ENCODE peak calls at places on chromosomes 16 and 17, in four cellular contexts. One of them, this sample, is unnamed.

GRCh38 chr17:39867084-39867890 is 715 bp upstream of the ZPBP2 start:
- DNase-seq in stimulated activated CD8-positive, alpha-beta memory T cell treated with anti-CD3 and anti-CD28 coated beads, Interleukin-7, amount 100 ng/mL, for 1 hour: no peak
- DNase-seq in WTC11: no peak
- DNase-seq in pulmonary artery endothelial cell: no peak
- DNase-seq in this sample: peak; percentile 31

GRCh38 chr16:48246066-48246465 is 1.3 kb downstream of the ABCC11 start:
- DNase-seq in stimulated activated CD8-positive, alpha-beta memory T cell treated with anti-CD3 and anti-CD28 coated beads, Interleukin-7, amount 100 ng/mL, for 1 hour: no peak
- DNase-seq in pulmonary artery endothelial cell: no peak
- DNase-seq in WTC11: no peak
- DNase-seq in this sample: no peak

GRCh38 chr16:5062790-5063765 is 2.7 kb downstream of the C16orf89 start:
- DNase-seq in stimulated activated CD8-positive, alpha-beta memory T cell treated with anti-CD3 and anti-CD28 coated beads, Interleukin-7, amount 100 ng/mL, for 1 hour: no peak
- DNase-seq in pulmonary artery endothelial cell: no peak
- DNase-seq in WTC11: no peak
- DNase-seq in this sample: no peak

GRCh38 chr17:16013943-16014407 is 14.4 kb downstream of the TTC19 start:
- DNase-seq in stimulated activated CD8-positive, alpha-beta memory T cell treated with anti-CD3 and anti-CD28 coated beads, Interleukin-7, amount 100 ng/mL, for 1 hour: no peak
- DNase-seq in WTC11: no peak
- DNase-seq in pulmonary artery endothelial cell: peak; percentile 81
- DNase-seq in this sample: no peak

GRCh38 chr16:68997564-68997963 is 107.9 kb upstream of the HAS3 start:
- DNase-seq in WTC11: no peak
- DNase-seq in pulmonary artery endothelial cell: no peak
- DNase-seq in stimulated activated CD8-positive, alpha-beta memory T cell treated with anti-CD3 and anti-CD28 coated beads, Interleukin-7, amount 100 ng/mL, for 1 hour: no peak
- DNase-seq in this sample: no peak

GRCh38 chr17:74008196-74008595 is 195.3 kb upstream of the RPL38 start:
- DNase-seq in pulmonary artery endothelial cell: no peak
- DNase-seq in stimulated activated CD8-positive, alpha-beta memory T cell treated with anti-CD3 and anti-CD28 coated beads, Interleukin-7, amount 100 ng/mL, for 1 hour: no peak
- DNase-seq in WTC11: peak; percentile 46
- DNase-seq in this sample: no peak

GRCh38 chr16:20911361-20911760 is 10.8 kb downstream of the LYRM1 start:
- DNase-seq in pulmonary artery endothelial cell: no peak
- DNase-seq in WTC11: no peak
- DNase-seq in stimulated activated CD8-positive, alpha-beta memory T cell treated with anti-CD3 and anti-CD28 coated beads, Interleukin-7, amount 100 ng/mL, for 1 hour: no peak
- DNase-seq in this sample: no peak

GRCh38 chr16:30472328-30472942 is at the start of gene ITGAL:
- DNase-seq in pulmonary artery endothelial cell: no peak
- DNase-seq in WTC11: no peak
- DNase-seq in stimulated activated CD8-positive, alpha-beta memory T cell treated with anti-CD3 and anti-CD28 coated beads, Interleukin-7, amount 100 ng/mL, for 1 hour: peak; percentile 56
- DNase-seq in this sample: peak; percentile 89

GRCh38 chr16:50841081-50841886 is 99.4 kb downstream of the CYLD start:
- DNase-seq in pulmonary artery endothelial cell: no peak
- DNase-seq in WTC11: peak; percentile 66
- DNase-seq in stimulated activated CD8-positive, alpha-beta memory T cell treated with anti-CD3 and anti-CD28 coated beads, Interleukin-7, amount 100 ng/mL, for 1 hour: no peak
- DNase-seq in this sample: peak; percentile 16

GRCh38 chr16:1180772-1181714 is 28.1 kb downstream of the CACNA1H start:
- DNase-seq in WTC11: no peak
- DNase-seq in stimulated activated CD8-positive, alpha-beta memory T cell treated with anti-CD3 and anti-CD28 coated beads, Interleukin-7, amount 100 ng/mL, for 1 hour: no peak
- DNase-seq in pulmonary artery endothelial cell: no peak
- DNase-seq in this sample: no peak

GRCh38 chr17:36592316-36592710 is 634 bp downstream of the DHRS11 start:
- DNase-seq in pulmonary artery endothelial cell: no peak
- DNase-seq in WTC11: peak; percentile 49
- DNase-seq in stimulated activated CD8-positive, alpha-beta memory T cell treated with anti-CD3 and anti-CD28 coated beads, Interleukin-7, amount 100 ng/mL, for 1 hour: no peak
- DNase-seq in this sample: no peak

GRCh38 chr16:14303182-14303618 is 232.1 kb downstream of the MRTFB start:
- DNase-seq in WTC11: no peak
- DNase-seq in pulmonary artery endothelial cell: no peak
- DNase-seq in stimulated activated CD8-positive, alpha-beta memory T cell treated with anti-CD3 and anti-CD28 coated beads, Interleukin-7, amount 100 ng/mL, for 1 hour: no peak
- DNase-seq in this sample: no peak

GRCh38 chr16:85537795-85538401 is 75.2 kb upstream of the GSE1 start:
- DNase-seq in stimulated activated CD8-positive, alpha-beta memory T cell treated with anti-CD3 and anti-CD28 coated beads, Interleukin-7, amount 100 ng/mL, for 1 hour: no peak
- DNase-seq in WTC11: no peak
- DNase-seq in pulmonary artery endothelial cell: no peak
- DNase-seq in this sample: no peak

GRCh38 chr16:68033101-68033500 is 10.0 kb downstream of the DUS2 start:
- DNase-seq in WTC11: no peak
- DNase-seq in pulmonary artery endothelial cell: no peak
- DNase-seq in stimulated activated CD8-positive, alpha-beta memory T cell treated with anti-CD3 and anti-CD28 coated beads, Interleukin-7, amount 100 ng/mL, for 1 hour: no peak
- DNase-seq in this sample: no peak

GRCh38 chr16:2244301-2244700 is 7.1 kb downstream of the ECI1 start:
- DNase-seq in WTC11: peak; percentile 56
- DNase-seq in pulmonary artery endothelial cell: no peak
- DNase-seq in stimulated activated CD8-positive, alpha-beta memory T cell treated with anti-CD3 and anti-CD28 coated beads, Interleukin-7, amount 100 ng/mL, for 1 hour: no peak
- DNase-seq in this sample: no peak

GRCh38 chr17:32771396-32771795 is 105.5 kb downstream of the MYO1D start:
- DNase-seq in stimulated activated CD8-positive, alpha-beta memory T cell treated with anti-CD3 and anti-CD28 coated beads, Interleukin-7, amount 100 ng/mL, for 1 hour: no peak
- DNase-seq in pulmonary artery endothelial cell: peak; percentile 60
- DNase-seq in WTC11: no peak
- DNase-seq in this sample: no peak

GRCh38 chr17:67970783-67971182 is 25.5 kb downstream of the C17orf58 start:
- DNase-seq in stimulated activated CD8-positive, alpha-beta memory T cell treated with anti-CD3 and anti-CD28 coated beads, Interleukin-7, amount 100 ng/mL, for 1 hour: no peak
- DNase-seq in WTC11: no peak
- DNase-seq in pulmonary artery endothelial cell: no peak
- DNase-seq in this sample: no peak

GRCh38 chr17:62963296-62963695 is 2.7 kb upstream of the TANC2 start:
- DNase-seq in pulmonary artery endothelial cell: no peak
- DNase-seq in stimulated activated CD8-positive, alpha-beta memory T cell treated with anti-CD3 and anti-CD28 coated beads, Interleukin-7, amount 100 ng/mL, for 1 hour: no peak
- DNase-seq in WTC11: no peak
- DNase-seq in this sample: no peak

GRCh38 chr17:10666921-10667320 is 9.8 kb upstream of the MYH3 start:
- DNase-seq in stimulated activated CD8-positive, alpha-beta memory T cell treated with anti-CD3 and anti-CD28 coated beads, Interleukin-7, amount 100 ng/mL, for 1 hour: no peak
- DNase-seq in pulmonary artery endothelial cell: no peak
- DNase-seq in WTC11: no peak
- DNase-seq in this sample: no peak

GRCh38 chr17:40072481-40073346 is 9.9 kb downstream of the THRA start:
- DNase-seq in WTC11: no peak
- DNase-seq in pulmonary artery endothelial cell: no peak
- DNase-seq in stimulated activated CD8-positive, alpha-beta memory T cell treated with anti-CD3 and anti-CD28 coated beads, Interleukin-7, amount 100 ng/mL, for 1 hour: no peak
- DNase-seq in this sample: no peak

GRCh38 chr17:79935197-79935844 is 96.1 kb upstream of the CBX4 start:
- DNase-seq in stimulated activated CD8-positive, alpha-beta memory T cell treated with anti-CD3 and anti-CD28 coated beads, Interleukin-7, amount 100 ng/mL, for 1 hour: no peak
- DNase-seq in WTC11: peak; percentile 39
- DNase-seq in pulmonary artery endothelial cell: no peak
- DNase-seq in this sample: no peak

GRCh38 chr16:54239441-54239840 is 47.1 kb downstream of the IRX3 start:
- DNase-seq in WTC11: no peak
- DNase-seq in pulmonary artery endothelial cell: no peak
- DNase-seq in stimulated activated CD8-positive, alpha-beta memory T cell treated with anti-CD3 and anti-CD28 coated beads, Interleukin-7, amount 100 ng/mL, for 1 hour: no peak
- DNase-seq in this sample: no peak

GRCh38 chr17:48215583-48216139 is 108.1 kb downstream of the SNX11 start:
- DNase-seq in stimulated activated CD8-positive, alpha-beta memory T cell treated with anti-CD3 and anti-CD28 coated beads, Interleukin-7, amount 100 ng/mL, for 1 hour: no peak
- DNase-seq in WTC11: peak; percentile 49
- DNase-seq in pulmonary artery endothelial cell: peak; percentile 22
- DNase-seq in this sample: no peak

GRCh38 chr16:85639529-85640253 is 26.6 kb downstream of the GSE1 start:
- DNase-seq in WTC11: no peak
- DNase-seq in pulmonary artery endothelial cell: no peak
- DNase-seq in stimulated activated CD8-positive, alpha-beta memory T cell treated with anti-CD3 and anti-CD28 coated beads, Interleukin-7, amount 100 ng/mL, for 1 hour: no peak
- DNase-seq in this sample: no peak

GRCh38 chr17:77909816-77910215 is 48.7 kb upstream of the TNRC6C start:
- DNase-seq in stimulated activated CD8-positive, alpha-beta memory T cell treated with anti-CD3 and anti-CD28 coated beads, Interleukin-7, amount 100 ng/mL, for 1 hour: no peak
- DNase-seq in pulmonary artery endothelial cell: no peak
- DNase-seq in WTC11: no peak
- DNase-seq in this sample: no peak

GRCh38 chr17:28726396-28726911 is 421 bp upstream of the TLCD1 start:
- DNase-seq in pulmonary artery endothelial cell: no peak
- DNase-seq in WTC11: peak; percentile 74
- DNase-seq in stimulated activated CD8-positive, alpha-beta memory T cell treated with anti-CD3 and anti-CD28 coated beads, Interleukin-7, amount 100 ng/mL, for 1 hour: no peak
- DNase-seq in this sample: peak; percentile 60

GRCh38 chr17:80358861-80359260 is 56.1 kb upstream of the ENDOV start:
- DNase-seq in WTC11: no peak
- DNase-seq in stimulated activated CD8-positive, alpha-beta memory T cell treated with anti-CD3 and anti-CD28 coated beads, Interleukin-7, amount 100 ng/mL, for 1 hour: no peak
- DNase-seq in pulmonary artery endothelial cell: no peak
- DNase-seq in this sample: no peak

GRCh38 chr17:79947351-79948031 is 88.2 kb downstream of the TBC1D16 start:
- DNase-seq in WTC11: no peak
- DNase-seq in stimulated activated CD8-positive, alpha-beta memory T cell treated with anti-CD3 and anti-CD28 coated beads, Interleukin-7, amount 100 ng/mL, for 1 hour: no peak
- DNase-seq in pulmonary artery endothelial cell: no peak
- DNase-seq in this sample: no peak

GRCh38 chr17:82332669-82333278 is 792 bp downstream of the SECTM1 start:
- DNase-seq in pulmonary artery endothelial cell: no peak
- DNase-seq in stimulated activated CD8-positive, alpha-beta memory T cell treated with anti-CD3 and anti-CD28 coated beads, Interleukin-7, amount 100 ng/mL, for 1 hour: no peak
- DNase-seq in WTC11: no peak
- DNase-seq in this sample: no peak

GRCh38 chr17:75738218-75738802 is 17.1 kb downstream of the ITGB4 start:
- DNase-seq in WTC11: no peak
- DNase-seq in pulmonary artery endothelial cell: no peak
- DNase-seq in stimulated activated CD8-positive, alpha-beta memory T cell treated with anti-CD3 and anti-CD28 coated beads, Interleukin-7, amount 100 ng/mL, for 1 hour: no peak
- DNase-seq in this sample: no peak

GRCh38 chr16:51465026-51465425 is 314.0 kb upstream of the SALL1 start:
- DNase-seq in stimulated activated CD8-positive, alpha-beta memory T cell treated with anti-CD3 and anti-CD28 coated beads, Interleukin-7, amount 100 ng/mL, for 1 hour: no peak
- DNase-seq in pulmonary artery endothelial cell: no peak
- DNase-seq in WTC11: no peak
- DNase-seq in this sample: no peak

GRCh38 chr17:44738214-44738906 is 20.4 kb upstream of the ADAM11 start:
- DNase-seq in WTC11: no peak
- DNase-seq in pulmonary artery endothelial cell: no peak
- DNase-seq in stimulated activated CD8-positive, alpha-beta memory T cell treated with anti-CD3 and anti-CD28 coated beads, Interleukin-7, amount 100 ng/mL, for 1 hour: no peak
- DNase-seq in this sample: no peak

GRCh38 chr17:16447676-16448075 is 32.3 kb downstream of the TRPV2 start:
- DNase-seq in pulmonary artery endothelial cell: no peak
- DNase-seq in stimulated activated CD8-positive, alpha-beta memory T cell treated with anti-CD3 and anti-CD28 coated beads, Interleukin-7, amount 100 ng/mL, for 1 hour: no peak
- DNase-seq in WTC11: no peak
- DNase-seq in this sample: no peak

GRCh38 chr16:68643847-68644246 is 1.3 kb upstream of the CDH3 start:
- DNase-seq in stimulated activated CD8-positive, alpha-beta memory T cell treated with anti-CD3 and anti-CD28 coated beads, Interleukin-7, amount 100 ng/mL, for 1 hour: no peak
- DNase-seq in pulmonary artery endothelial cell: no peak
- DNase-seq in WTC11: no peak
- DNase-seq in this sample: no peak

GRCh38 chr16:13377143-13377542 is 475.7 kb downstream of the SHISA9 start:
- DNase-seq in WTC11: no peak
- DNase-seq in pulmonary artery endothelial cell: no peak
- DNase-seq in stimulated activated CD8-positive, alpha-beta memory T cell treated with anti-CD3 and anti-CD28 coated beads, Interleukin-7, amount 100 ng/mL, for 1 hour: no peak
- DNase-seq in this sample: no peak

GRCh38 chr17:3043737-3044365 is 19.6 kb downstream of the OR1D5 start:
- DNase-seq in WTC11: peak; percentile 61
- DNase-seq in pulmonary artery endothelial cell: no peak
- DNase-seq in stimulated activated CD8-positive, alpha-beta memory T cell treated with anti-CD3 and anti-CD28 coated beads, Interleukin-7, amount 100 ng/mL, for 1 hour: no peak
- DNase-seq in this sample: no peak

GRCh38 chr17:12789075-12789975 is at the start of gene ARHGAP44:
- DNase-seq in pulmonary artery endothelial cell: no peak
- DNase-seq in WTC11: peak; percentile 85
- DNase-seq in stimulated activated CD8-positive, alpha-beta memory T cell treated with anti-CD3 and anti-CD28 coated beads, Interleukin-7, amount 100 ng/mL, for 1 hour: no peak
- DNase-seq in this sample: no peak

GRCh38 chr17:82407255-82407654 is 10.9 kb upstream of the HEXD start:
- DNase-seq in WTC11: no peak
- DNase-seq in stimulated activated CD8-positive, alpha-beta memory T cell treated with anti-CD3 and anti-CD28 coated beads, Interleukin-7, amount 100 ng/mL, for 1 hour: no peak
- DNase-seq in pulmonary artery endothelial cell: no peak
- DNase-seq in this sample: no peak